ENCODE peak calls at places on chromosomes 4 and X, in four cellular contexts. A is A549, Z is HepG2, T is WTC11. H is an unnamed sample.

GRCh38 chr4:14928035-14928434 is 74.2 kb upstream of the CPEB2 start:
- DNase-seq in A (no peak), Z (no peak), T (no peak), H (no peak)

GRCh38 chrX:46582325-46582724 is 8.8 kb downstream of the CHST7 start:
- DNase-seq in A (no peak), Z (no peak), T (no peak), H (no peak)

GRCh38 chr4:112183252-112183651 is 38.0 kb downstream of the FAM241A start:
- DNase-seq in A (no peak), Z (no peak), T (no peak), H (no peak)

GRCh38 chr4:53346920-53347852 is 18.7 kb downstream of the SCFD2 start:
- DNase-seq in A (no peak), Z (no peak), T (no peak), H (no peak)

GRCh38 chr4:2093265-2093664 is 34.1 kb downstream of the NAT8L start:
- DNase-seq in A (no peak), Z (no peak), T (no peak), H (no peak)

GRCh38 chrX:114717921-114718320 is 134.0 kb downstream of the HTR2C start:
- DNase-seq in A (peak; percentile 2), Z (no peak), T (peak; percentile 48), H (peak; percentile 4)

GRCh38 chr4:145951931-145952330 is 13.3 kb upstream of the ZNF827 start:
- DNase-seq in A (no peak), Z (no peak), T (no peak), H (no peak)

GRCh38 chr4:14856076-14856926 is 146.0 kb upstream of the CPEB2 start:
- DNase-seq in A (peak; percentile 88), Z (peak; percentile 4), T (no peak), H (peak; percentile 73)

GRCh38 chr4:87165886-87166285 is 54.5 kb downstream of the KLHL8 start:
- DNase-seq in A (no peak), Z (peak; percentile 43), T (no peak), H (no peak)

GRCh38 chrX:129523076-129524055 is at the start of gene SMARCA1:
- DNase-seq in A (peak; percentile 79), Z (peak; percentile 65), T (peak; percentile 39), H (peak; percentile 11)

GRCh38 chr4:83582289-83582756 is 46.4 kb downstream of the GPAT3 start:
- DNase-seq in A (peak; percentile 59), Z (no peak), T (no peak), H (no peak)

GRCh38 chr4:36676139-36677050 is 395.0 kb downstream of the DTHD1 start:
- DNase-seq in A (no peak), Z (no peak), T (no peak), H (no peak)

GRCh38 chr4:163090997-163091684 is 75.5 kb downstream of the NAF1 start:
- DNase-seq in A (no peak), Z (no peak), T (no peak), H (no peak)

GRCh38 chrX:135639066-135639815 is 74.2 kb upstream of the CT45A1 start:
- DNase-seq in A (no peak), Z (no peak), T (no peak), H (no peak)

GRCh38 chr4:129526812-129527211 is 430.9 kb downstream of the C4orf33 start:
- DNase-seq in A (peak; percentile 29), Z (peak; percentile 8), T (no peak), H (no peak)

GRCh38 chr4:171956678-171957077 is 143.5 kb downstream of the GALNTL6 start:
- DNase-seq in A (peak; percentile 1), Z (peak; percentile 3), T (no peak), H (no peak)

GRCh38 chrX:29295987-29296680 is 708.9 kb downstream of the IL1RAPL1 start:
- DNase-seq in A (no peak), Z (no peak), T (no peak), H (no peak)

GRCh38 chr4:17094209-17094608 is 195.8 kb upstream of the LDB2 start:
- DNase-seq in A (no peak), Z (no peak), T (no peak), H (no peak)

GRCh38 chr4:124144302-124144701 is 568.2 kb downstream of the ANKRD50 start:
- DNase-seq in A (no peak), Z (no peak), T (no peak), H (no peak)

GRCh38 chrX:67574696-67575095 is 30.9 kb downstream of the AR start:
- DNase-seq in A (no peak), Z (no peak), T (no peak), H (no peak)

GRCh38 chrX:68415289-68415688 is 18.0 kb downstream of the OPHN1 start:
- DNase-seq in A (no peak), Z (no peak), T (no peak), H (no peak)

GRCh38 chr4:76697129-76697803 is 200.7 kb downstream of the SOWAHB start:
- DNase-seq in A (no peak), Z (no peak), T (no peak), H (no peak)

GRCh38 chr4:110704748-110705439 is 82.0 kb upstream of the PITX2 start:
- DNase-seq in A (no peak), Z (no peak), T (no peak), H (no peak)

GRCh38 chr4:47530801-47531200 is 45.7 kb downstream of the ATP10D start:
- DNase-seq in A (no peak), Z (no peak), T (no peak), H (no peak)

GRCh38 chrX:24294619-24295018 is 19.2 kb downstream of the SUPT20HL2 start:
- DNase-seq in A (peak; percentile 7), Z (no peak), T (peak; percentile 57), H (peak; percentile 12)

GRCh38 chrX:53266914-53267313 is 14.5 kb downstream of the IQSEC2 start:
- DNase-seq in A (no peak), Z (no peak), T (no peak), H (peak; percentile 85)

GRCh38 chr4:151541438-151542071 is 132.6 kb downstream of the FHIP1A start:
- DNase-seq in A (peak; percentile 11), Z (no peak), T (no peak), H (no peak)

GRCh38 chr4:22473268-22473667 is 42.6 kb downstream of the ADGRA3 start:
- DNase-seq in A (no peak), Z (no peak), T (no peak), H (no peak)

GRCh38 chr4:17276821-17277220 is 235.1 kb downstream of the QDPR start:
- DNase-seq in A (no peak), Z (no peak), T (no peak), H (no peak)

GRCh38 chr4:173958445-173958844 is 325.0 kb downstream of the FBXO8 start:
- DNase-seq in A (no peak), Z (no peak), T (no peak), H (no peak)

GRCh38 chr4:25694466-25694865 is 38.8 kb downstream of the SLC34A2 start:
- DNase-seq in A (peak; percentile 47), Z (no peak), T (no peak), H (no peak)

DNA sequence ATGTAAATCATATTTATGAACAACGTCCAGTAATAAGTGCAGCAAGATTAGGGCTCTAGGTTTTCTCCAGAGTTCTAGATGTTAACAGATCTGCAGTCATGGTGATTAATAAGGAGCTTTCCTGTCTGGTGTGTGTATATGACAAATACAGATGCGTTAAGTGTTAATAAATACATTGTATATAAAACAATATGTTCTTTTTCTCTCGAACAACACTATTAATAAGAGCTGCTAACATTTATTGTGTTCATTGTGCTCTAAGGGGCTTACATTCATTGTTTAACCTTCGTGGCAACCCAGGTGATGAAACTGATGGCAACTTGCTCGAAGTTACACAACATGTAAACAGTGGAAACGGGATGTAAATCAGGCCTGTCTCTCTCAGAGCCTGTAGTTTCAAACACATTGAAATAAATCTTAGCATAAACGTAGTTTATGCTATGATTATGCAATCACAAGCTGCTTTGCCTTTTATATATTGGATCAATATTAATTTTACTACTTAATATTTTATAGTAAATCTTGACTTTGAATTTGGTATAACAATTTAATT is 547 bp upstream of the CLGN start:
- DNase-seq in A (peak; percentile 42), Z (peak; percentile 57), T (no peak), H (no peak)
- TF ChIP-seq NR3C1 in A (no peak), Z (no peak), T (no peak), H (no peak)

DNA sequence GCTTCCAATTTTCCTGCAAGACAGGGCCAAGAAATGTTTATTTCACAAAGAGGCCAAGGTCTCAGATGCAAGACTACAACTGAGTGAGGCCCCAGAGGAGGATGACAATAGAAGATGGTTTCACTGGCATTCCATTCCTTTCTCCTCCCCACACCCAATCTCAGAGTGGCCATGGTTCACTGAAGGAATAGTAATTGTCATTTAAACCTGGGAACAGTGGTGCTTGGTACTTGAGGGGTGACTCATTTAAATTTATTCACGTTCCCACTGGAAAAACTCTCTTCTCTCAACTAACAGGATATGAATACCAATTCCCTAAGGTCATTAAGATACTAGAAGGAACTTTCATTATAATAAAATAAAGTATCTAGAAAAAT is 35.3 kb upstream of the CXCL8 start:
- DNase-seq in A (peak; percentile 38), Z (no peak), T (no peak), H (no peak)
- TF ChIP-seq NR3C1 in A (no peak), Z (no peak), T (no peak), H (no peak)

GRCh38 chrX:112759512-112759911 is 79.8 kb upstream of the LHFPL1 start:
- DNase-seq in A (no peak), Z (no peak), T (no peak), H (no peak)
- TF ChIP-seq NR3C1 in A (no peak), Z (no peak), T (no peak), H (no peak)

GRCh38 chr4:6427439-6428090 is 44.8 kb downstream of the PPP2R2C start:
- DNase-seq in A (no peak), Z (no peak), T (no peak), H (no peak)
- TF ChIP-seq NR3C1 in A (no peak), Z (no peak), T (no peak), H (no peak)

DNA sequence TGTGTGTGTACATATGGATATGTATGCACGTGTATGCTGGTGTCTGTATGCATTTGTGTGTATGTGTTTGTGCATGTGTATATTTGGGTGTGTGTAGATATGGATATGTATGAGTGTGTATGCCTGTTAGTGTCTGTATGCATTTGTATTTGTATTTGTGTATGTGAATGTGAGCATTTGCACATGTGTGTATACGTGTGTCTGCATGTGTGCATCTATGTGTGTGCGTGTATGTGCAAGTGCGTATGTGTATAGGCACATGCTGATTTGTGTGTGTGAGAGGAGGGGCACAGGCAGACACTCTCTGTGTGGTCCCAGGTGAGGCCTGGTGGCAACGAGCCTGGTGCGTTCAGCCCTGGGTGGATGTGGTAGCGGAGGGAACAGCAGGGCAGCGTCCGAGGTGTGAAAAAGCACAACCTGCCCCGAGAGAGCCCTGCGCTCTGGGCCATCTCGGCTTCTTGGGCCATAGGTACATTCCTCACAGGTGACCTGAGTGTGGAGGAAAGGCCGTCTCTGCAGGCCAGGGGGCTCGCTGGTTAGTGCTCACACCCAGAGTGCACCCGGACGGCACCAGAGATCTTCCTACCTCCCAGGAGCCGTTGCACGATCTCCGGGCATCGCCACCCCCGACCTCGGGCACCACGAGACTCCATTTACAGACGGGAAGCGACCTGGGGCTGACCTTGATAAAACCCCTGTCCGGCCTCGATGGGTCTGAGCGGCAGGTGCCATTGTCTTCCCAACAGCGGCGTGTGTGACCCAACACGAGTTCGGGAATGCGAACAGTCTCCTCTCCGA is 45.0 kb downstream of the ASMT start:
- DNase-seq in A (no peak), Z (no peak), T (no peak), H (no peak)
- TF ChIP-seq NR3C1 in A (no peak), Z (no peak), T (no peak), H (no peak)

DNA sequence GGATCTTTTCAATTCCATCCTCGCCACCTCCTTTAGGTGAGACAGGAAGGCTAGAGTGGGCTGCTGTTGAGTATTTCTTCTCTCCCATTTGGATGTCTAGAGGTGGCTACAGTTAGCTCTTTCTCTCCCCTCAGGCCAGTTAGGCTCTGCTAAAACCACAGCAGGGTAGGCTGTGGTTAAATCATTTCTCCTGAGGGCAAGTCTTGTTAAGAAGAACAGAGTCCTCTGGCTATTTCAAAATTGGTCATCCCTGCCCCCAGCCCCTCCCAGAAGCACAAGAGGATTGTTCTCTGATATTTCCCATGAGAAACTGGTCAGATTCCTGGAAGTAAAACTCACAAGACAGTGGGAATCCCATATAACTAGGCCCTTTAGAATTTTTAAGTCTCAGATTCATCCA is 1359.5 kb downstream of the TECRL start:
- DNase-seq in A (no peak), Z (no peak), T (no peak), H (no peak)
- TF ChIP-seq NR3C1 in A (no peak), Z (no peak), T (no peak), H (no peak)